ENCODE peak calls at places on chromosomes 16 and 17, in ten cellular contexts. One of them, this sample, is unnamed.

GRCh38 chr17:41507315-41507880 is 2.0 kb upstream of the KRT13 start:
- DNase-seq in heart right ventricle: no peak
- DNase-seq in astrocyte of the spinal cord: no peak
- DNase-seq in GM23248: no peak
- DNase-seq in stomach: no peak
- DNase-seq in foreskin fibroblast: no peak
- DNase-seq in CD4-positive, alpha-beta memory T cell: no peak
- DNase-seq in A549: no peak
- DNase-seq in esophagus squamous epithelium: no peak
- DNase-seq in WERI-Rb-1: no peak
- DNase-seq in this sample: no peak

GRCh38 chr17:8611671-8612298 is 18.7 kb downstream of the MYH10 start:
- DNase-seq in stomach: no peak
- DNase-seq in WERI-Rb-1: no peak
- DNase-seq in esophagus squamous epithelium: no peak
- DNase-seq in A549: no peak
- DNase-seq in CD4-positive, alpha-beta memory T cell: no peak
- DNase-seq in heart right ventricle: no peak
- DNase-seq in astrocyte of the spinal cord: peak; percentile 15
- DNase-seq in foreskin fibroblast: peak; percentile 34
- DNase-seq in GM23248: peak; percentile 57
- DNase-seq in this sample: no peak

GRCh38 chr17:27425991-27426390 is 30.3 kb upstream of the KSR1 start:
- DNase-seq in astrocyte of the spinal cord: no peak
- DNase-seq in CD4-positive, alpha-beta memory T cell: no peak
- DNase-seq in WERI-Rb-1: no peak
- DNase-seq in GM23248: no peak
- DNase-seq in heart right ventricle: no peak
- DNase-seq in esophagus squamous epithelium: no peak
- DNase-seq in A549: no peak
- DNase-seq in stomach: no peak
- DNase-seq in foreskin fibroblast: no peak
- DNase-seq in this sample: no peak

GRCh38 chr17:50272711-50273653 is 1.3 kb upstream of the TMEM92 start:
- DNase-seq in WERI-Rb-1: peak; percentile 70
- DNase-seq in stomach: peak; percentile 62
- DNase-seq in foreskin fibroblast: no peak
- DNase-seq in CD4-positive, alpha-beta memory T cell: no peak
- DNase-seq in astrocyte of the spinal cord: peak; percentile 61
- DNase-seq in GM23248: peak; percentile 78
- DNase-seq in esophagus squamous epithelium: no peak
- DNase-seq in heart right ventricle: peak; percentile 38
- DNase-seq in A549: peak; percentile 73
- DNase-seq in this sample: peak; percentile 24

GRCh38 chr17:58572846-58573245 is 58.4 kb upstream of the MTMR4 start:
- DNase-seq in esophagus squamous epithelium: no peak
- DNase-seq in heart right ventricle: no peak
- DNase-seq in CD4-positive, alpha-beta memory T cell: no peak
- DNase-seq in WERI-Rb-1: no peak
- DNase-seq in astrocyte of the spinal cord: no peak
- DNase-seq in stomach: no peak
- DNase-seq in GM23248: no peak
- DNase-seq in A549: no peak
- DNase-seq in foreskin fibroblast: no peak
- DNase-seq in this sample: peak; percentile 12

GRCh38 chr16:56753410-56753809 is 23.5 kb downstream of the NUP93 start:
- DNase-seq in heart right ventricle: no peak
- DNase-seq in GM23248: peak; percentile 78
- DNase-seq in esophagus squamous epithelium: no peak
- DNase-seq in astrocyte of the spinal cord: peak; percentile 13
- DNase-seq in A549: no peak
- DNase-seq in stomach: no peak
- DNase-seq in WERI-Rb-1: no peak
- DNase-seq in foreskin fibroblast: no peak
- DNase-seq in CD4-positive, alpha-beta memory T cell: no peak
- DNase-seq in this sample: no peak

GRCh38 chr16:67302076-67302475 is 22.7 kb downstream of the PLEKHG4 start:
- DNase-seq in stomach: no peak
- DNase-seq in WERI-Rb-1: no peak
- DNase-seq in astrocyte of the spinal cord: no peak
- DNase-seq in GM23248: no peak
- DNase-seq in foreskin fibroblast: no peak
- DNase-seq in heart right ventricle: no peak
- DNase-seq in CD4-positive, alpha-beta memory T cell: no peak
- DNase-seq in A549: no peak
- DNase-seq in esophagus squamous epithelium: no peak
- DNase-seq in this sample: no peak

GRCh38 chr17:2157081-2157480 is 102.2 kb downstream of the HIC1 start:
- DNase-seq in foreskin fibroblast: peak; percentile 61
- DNase-seq in CD4-positive, alpha-beta memory T cell: no peak
- DNase-seq in A549: no peak
- DNase-seq in GM23248: peak; percentile 94
- DNase-seq in esophagus squamous epithelium: no peak
- DNase-seq in astrocyte of the spinal cord: peak; percentile 81
- DNase-seq in stomach: no peak
- DNase-seq in WERI-Rb-1: no peak
- DNase-seq in heart right ventricle: no peak
- DNase-seq in this sample: no peak

DNA sequence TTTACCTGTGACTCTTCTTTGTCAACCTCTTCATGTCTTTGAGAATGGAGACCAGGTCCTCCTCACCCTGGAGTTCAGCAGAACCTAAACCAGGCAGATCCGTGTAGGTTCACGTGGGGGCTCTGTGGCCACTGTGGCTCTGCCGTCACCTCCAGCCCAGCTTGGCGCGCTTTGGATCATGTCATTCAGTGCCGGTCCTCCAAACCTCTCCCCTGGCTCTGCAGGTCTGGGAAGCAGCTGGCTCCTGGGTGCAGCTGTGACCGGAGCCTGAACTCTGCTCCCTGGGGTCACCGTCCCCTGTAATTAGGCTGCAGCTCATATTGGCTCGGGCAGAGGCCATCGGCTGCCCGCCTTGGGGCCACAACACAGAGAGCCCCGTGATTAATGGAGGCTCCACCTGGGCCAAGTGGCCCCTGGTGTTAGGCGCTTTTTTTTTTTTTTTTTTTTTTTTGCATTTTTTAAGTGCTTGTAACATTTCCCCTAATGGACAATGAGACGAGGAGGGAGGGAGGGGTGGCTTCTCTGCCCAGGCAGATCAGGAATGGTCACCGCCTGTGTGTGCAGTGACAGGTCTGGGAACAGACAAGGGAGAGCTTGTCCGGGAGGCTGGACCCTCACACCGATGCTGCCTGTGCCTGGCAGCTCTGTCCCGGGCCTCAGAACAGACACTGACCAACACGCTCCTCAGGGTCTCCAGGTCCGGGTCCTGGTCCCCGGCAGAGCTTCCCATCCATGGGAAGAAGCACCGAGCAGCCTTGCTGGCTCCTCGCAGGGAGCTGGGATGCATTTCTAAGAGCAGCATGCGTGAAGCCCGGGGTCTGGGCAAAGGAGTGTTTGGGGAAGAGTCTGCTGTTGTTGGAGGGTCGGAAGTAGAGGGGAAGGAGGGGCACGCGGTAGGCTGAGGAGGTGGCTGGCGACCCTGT is 247.9 kb downstream of the SEC14L1 start:
- DNase-seq in A549: no peak
- DNase-seq in CD4-positive, alpha-beta memory T cell: no peak
- DNase-seq in WERI-Rb-1: no peak
- DNase-seq in astrocyte of the spinal cord: no peak
- DNase-seq in foreskin fibroblast: no peak
- DNase-seq in heart right ventricle: no peak
- DNase-seq in GM23248: peak; percentile 47
- DNase-seq in esophagus squamous epithelium: no peak
- DNase-seq in stomach: no peak
- DNase-seq in this sample: no peak
- H3K4me3 ChIP-seq in A549: no peak overlapping the region
- H3K4me3 ChIP-seq in CD4-positive, alpha-beta memory T cell: no peak overlapping the region
- H3K4me3 ChIP-seq in WERI-Rb-1: no peak overlapping the region
- H3K4me3 ChIP-seq in astrocyte of the spinal cord: no peak overlapping the region
- H3K4me3 ChIP-seq in foreskin fibroblast: no peak overlapping the region
- H3K4me3 ChIP-seq in heart right ventricle: peak overlapping the region; percentile 16
- H3K4me3 ChIP-seq in GM23248: no peak overlapping the region
- H3K4me3 ChIP-seq in esophagus squamous epithelium: peak overlapping the region; percentile 24
- H3K4me3 ChIP-seq in stomach: peak overlapping the region; percentile 16
- H3K4me3 ChIP-seq in this sample: no peak overlapping the region

GRCh38 chr17:39761861-39762496 is 24.2 kb downstream of the GRB7 start:
- DNase-seq in A549: no peak
- DNase-seq in esophagus squamous epithelium: no peak
- DNase-seq in foreskin fibroblast: no peak
- DNase-seq in heart right ventricle: no peak
- DNase-seq in CD4-positive, alpha-beta memory T cell: no peak
- DNase-seq in astrocyte of the spinal cord: no peak
- DNase-seq in GM23248: peak; percentile 13
- DNase-seq in stomach: no peak
- DNase-seq in WERI-Rb-1: no peak
- DNase-seq in this sample: no peak

GRCh38 chr17:39757931-39758873 is 20.5 kb downstream of the GRB7 start:
- DNase-seq in CD4-positive, alpha-beta memory T cell: peak; percentile 83
- DNase-seq in GM23248: peak; percentile 12
- DNase-seq in WERI-Rb-1: no peak
- DNase-seq in esophagus squamous epithelium: no peak
- DNase-seq in heart right ventricle: no peak
- DNase-seq in stomach: no peak
- DNase-seq in astrocyte of the spinal cord: peak; percentile 67
- DNase-seq in A549: no peak
- DNase-seq in foreskin fibroblast: no peak
- DNase-seq in this sample: peak; percentile 89

GRCh38 chr17:39757176-39757662 is 19.5 kb downstream of the GRB7 start:
- DNase-seq in esophagus squamous epithelium: no peak
- DNase-seq in CD4-positive, alpha-beta memory T cell: no peak
- DNase-seq in stomach: no peak
- DNase-seq in astrocyte of the spinal cord: no peak
- DNase-seq in WERI-Rb-1: no peak
- DNase-seq in GM23248: no peak
- DNase-seq in A549: no peak
- DNase-seq in heart right ventricle: no peak
- DNase-seq in foreskin fibroblast: no peak
- DNase-seq in this sample: peak; percentile 49

GRCh38 chr17:39756376-39757079 is 18.8 kb downstream of the GRB7 start:
- DNase-seq in heart right ventricle: no peak
- DNase-seq in foreskin fibroblast: no peak
- DNase-seq in astrocyte of the spinal cord: no peak
- DNase-seq in stomach: no peak
- DNase-seq in A549: no peak
- DNase-seq in CD4-positive, alpha-beta memory T cell: no peak
- DNase-seq in WERI-Rb-1: no peak
- DNase-seq in GM23248: no peak
- DNase-seq in esophagus squamous epithelium: no peak
- DNase-seq in this sample: no peak

DNA sequence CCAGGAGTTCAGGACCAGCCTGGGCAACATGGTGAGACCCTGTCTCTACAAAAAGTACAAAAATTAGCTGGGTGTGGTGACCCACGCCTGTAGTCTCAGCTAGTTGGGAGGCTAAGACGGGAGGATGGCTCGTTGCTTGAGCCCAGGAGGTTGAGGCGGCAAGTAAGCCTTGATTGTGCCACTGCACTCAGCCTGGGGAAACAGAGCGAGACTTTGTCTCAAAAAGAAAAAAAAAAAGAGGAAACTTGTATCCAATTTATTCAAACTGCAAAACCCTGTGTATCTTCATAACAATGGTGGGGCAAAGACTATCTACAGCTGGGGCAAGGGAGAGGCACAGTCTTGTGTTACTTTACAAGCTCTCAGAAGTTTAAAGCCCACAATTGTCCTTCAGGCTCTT is 21.5 kb downstream of the GRB7 start:
- DNase-seq in foreskin fibroblast: no peak
- DNase-seq in astrocyte of the spinal cord: no peak
- DNase-seq in CD4-positive, alpha-beta memory T cell: no peak
- DNase-seq in A549: no peak
- DNase-seq in WERI-Rb-1: no peak
- DNase-seq in heart right ventricle: no peak
- DNase-seq in stomach: no peak
- DNase-seq in esophagus squamous epithelium: no peak
- DNase-seq in GM23248: no peak
- DNase-seq in this sample: peak; percentile 47
- H3K4me3 ChIP-seq in foreskin fibroblast: no peak overlapping the region
- H3K4me3 ChIP-seq in astrocyte of the spinal cord: no peak overlapping the region
- H3K4me3 ChIP-seq in CD4-positive, alpha-beta memory T cell: no peak overlapping the region
- H3K4me3 ChIP-seq in A549: no peak overlapping the region
- H3K4me3 ChIP-seq in WERI-Rb-1: no peak overlapping the region
- H3K4me3 ChIP-seq in heart right ventricle: no peak overlapping the region
- H3K4me3 ChIP-seq in stomach: no peak overlapping the region
- H3K4me3 ChIP-seq in esophagus squamous epithelium: no peak overlapping the region
- H3K4me3 ChIP-seq in GM23248: no peak overlapping the region
- H3K4me3 ChIP-seq in this sample: no peak overlapping the region

GRCh38 chr16:86834451-86835035 is 256.2 kb downstream of the FOXL1 start:
- DNase-seq in WERI-Rb-1: peak; percentile 46
- DNase-seq in A549: no peak
- DNase-seq in stomach: no peak
- DNase-seq in CD4-positive, alpha-beta memory T cell: no peak
- DNase-seq in foreskin fibroblast: no peak
- DNase-seq in astrocyte of the spinal cord: peak; percentile 81
- DNase-seq in esophagus squamous epithelium: no peak
- DNase-seq in heart right ventricle: no peak
- DNase-seq in GM23248: peak; percentile 30
- DNase-seq in this sample: no peak

GRCh38 chr16:86836503-86837125 is 258.3 kb downstream of the FOXL1 start:
- DNase-seq in foreskin fibroblast: peak; percentile 89
- DNase-seq in WERI-Rb-1: no peak
- DNase-seq in esophagus squamous epithelium: no peak
- DNase-seq in CD4-positive, alpha-beta memory T cell: no peak
- DNase-seq in heart right ventricle: no peak
- DNase-seq in A549: no peak
- DNase-seq in astrocyte of the spinal cord: peak; percentile 90
- DNase-seq in GM23248: peak; percentile 86
- DNase-seq in stomach: no peak
- DNase-seq in this sample: no peak

GRCh38 chr16:86831366-86831765 is 253.0 kb downstream of the FOXL1 start:
- DNase-seq in WERI-Rb-1: peak; percentile 14
- DNase-seq in heart right ventricle: no peak
- DNase-seq in CD4-positive, alpha-beta memory T cell: no peak
- DNase-seq in foreskin fibroblast: no peak
- DNase-seq in GM23248: no peak
- DNase-seq in esophagus squamous epithelium: no peak
- DNase-seq in astrocyte of the spinal cord: no peak
- DNase-seq in stomach: no peak
- DNase-seq in A549: no peak
- DNase-seq in this sample: no peak

GRCh38 chr16:86835981-86836380 is 257.6 kb downstream of the FOXL1 start:
- DNase-seq in GM23248: no peak
- DNase-seq in A549: no peak
- DNase-seq in esophagus squamous epithelium: no peak
- DNase-seq in WERI-Rb-1: no peak
- DNase-seq in astrocyte of the spinal cord: no peak
- DNase-seq in foreskin fibroblast: no peak
- DNase-seq in heart right ventricle: no peak
- DNase-seq in CD4-positive, alpha-beta memory T cell: no peak
- DNase-seq in stomach: no peak
- DNase-seq in this sample: no peak

DNA sequence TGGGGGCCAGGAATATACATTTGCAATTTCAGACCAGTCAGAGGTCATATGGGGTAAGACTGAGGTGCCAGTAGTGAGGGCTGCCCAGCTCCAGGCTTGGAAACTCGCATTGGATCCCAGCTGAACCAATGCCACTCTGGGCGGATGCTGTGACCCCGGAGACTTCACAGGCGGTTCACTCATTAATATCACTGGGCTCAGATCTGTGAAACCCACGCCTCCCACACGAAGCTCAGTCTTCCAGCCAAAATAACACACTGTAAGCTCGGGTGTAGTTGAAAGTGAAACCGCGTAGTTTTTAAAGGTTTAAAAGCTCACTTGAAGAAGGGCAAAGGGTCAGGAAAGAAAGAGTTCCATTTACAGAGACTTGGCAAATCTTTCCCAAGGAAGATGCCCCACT is 254.8 kb downstream of the FOXL1 start:
- DNase-seq in esophagus squamous epithelium: no peak
- DNase-seq in heart right ventricle: no peak
- DNase-seq in foreskin fibroblast: no peak
- DNase-seq in CD4-positive, alpha-beta memory T cell: no peak
- DNase-seq in WERI-Rb-1: no peak
- DNase-seq in astrocyte of the spinal cord: peak; percentile 21
- DNase-seq in stomach: no peak
- DNase-seq in A549: no peak
- DNase-seq in GM23248: peak; percentile 10
- DNase-seq in this sample: no peak
- H3K4me3 ChIP-seq in esophagus squamous epithelium: no peak overlapping the region
- H3K4me3 ChIP-seq in heart right ventricle: peak overlapping the region; percentile 9
- H3K4me3 ChIP-seq in foreskin fibroblast: no peak overlapping the region
- H3K4me3 ChIP-seq in CD4-positive, alpha-beta memory T cell: no peak overlapping the region
- H3K4me3 ChIP-seq in WERI-Rb-1: no peak overlapping the region
- H3K4me3 ChIP-seq in astrocyte of the spinal cord: no peak overlapping the region
- H3K4me3 ChIP-seq in stomach: no peak overlapping the region
- H3K4me3 ChIP-seq in A549: no peak overlapping the region
- H3K4me3 ChIP-seq in GM23248: no peak overlapping the region
- H3K4me3 ChIP-seq in this sample: no peak overlapping the region

GRCh38 chr16:73233423-73233762 is 185.5 kb upstream of the ZFHX3 start:
- DNase-seq in GM23248: no peak
- DNase-seq in astrocyte of the spinal cord: no peak
- DNase-seq in foreskin fibroblast: no peak
- DNase-seq in CD4-positive, alpha-beta memory T cell: no peak
- DNase-seq in A549: no peak
- DNase-seq in esophagus squamous epithelium: no peak
- DNase-seq in WERI-Rb-1: no peak
- DNase-seq in stomach: no peak
- DNase-seq in heart right ventricle: no peak
- DNase-seq in this sample: no peak
- H3K4me3 ChIP-seq in GM23248: no peak overlapping the region
- H3K4me3 ChIP-seq in astrocyte of the spinal cord: no peak overlapping the region
- H3K4me3 ChIP-seq in foreskin fibroblast: no peak overlapping the region
- H3K4me3 ChIP-seq in CD4-positive, alpha-beta memory T cell: no peak overlapping the region
- H3K4me3 ChIP-seq in A549: peak overlapping the region; percentile 40
- H3K4me3 ChIP-seq in esophagus squamous epithelium: no peak overlapping the region
- H3K4me3 ChIP-seq in WERI-Rb-1: no peak overlapping the region
- H3K4me3 ChIP-seq in stomach: peak overlapping the region; percentile 7
- H3K4me3 ChIP-seq in heart right ventricle: peak overlapping the region; percentile 43
- H3K4me3 ChIP-seq in this sample: no peak overlapping the region

This sample was measured in GM12865.